ENCODE peak calls at places on chromosome 1, in five cellular contexts. O is stimulated activated CD4-positive, alpha-beta T cell treated with anti-CD3 and anti-CD28 coated beads, Interleukin-1b, Interleukin-23, amount 100 ng/mL, for 4 hours; D is stimulated activated naive CD4-positive, alpha-beta T cell; N is central memory CD4-positive, alpha-beta T cell; Y is NCI-H1436. I is an unnamed sample.

GRCh38 chr1:33640114-33640660 is 167.7 kb downstream of the ZSCAN20 start:
- DNase-seq in O (no peak), N (no peak), Y (no peak), D (no peak), I (no peak)

GRCh38 chr1:22143065-22143514 is at the start of gene WNT4:
- DNase-seq in O (no peak), D (no peak), N (no peak), Y (peak; percentile 31), I (peak; percentile 52)

GRCh38 chr1:171985639-171986038 is 144.3 kb downstream of the DNM3 start:
- DNase-seq in D (no peak), Y (no peak), O (no peak), N (no peak), I (no peak)

GRCh38 chr1:207918571-207918970 is 7.6 kb upstream of the CD34 start:
- DNase-seq in N (no peak), Y (no peak), D (no peak), O (no peak), I (no peak)

GRCh38 chr1:146012703-146013565 is 8.6 kb downstream of the HJV start:
- DNase-seq in O (peak; percentile 54), Y (peak; percentile 59), D (peak; percentile 47), N (peak; percentile 61), I (peak; percentile 69)

GRCh38 chr1:50332941-50333594 is 90.2 kb downstream of the DMRTA2 start:
- DNase-seq in N (peak; percentile 13), Y (peak; percentile 57), O (no peak), D (no peak), I (peak; percentile 7)

GRCh38 chr1:41811051-41811795 is 107.5 kb downstream of the HIVEP3 start:
- DNase-seq in Y (no peak), O (peak; percentile 30), D (no peak), N (no peak), I (no peak)

GRCh38 chr1:150578278-150579109 is 916 bp downstream of the MCL1 start:
- DNase-seq in O (no peak), N (no peak), D (no peak), Y (peak; percentile 29), I (peak; percentile 77)

GRCh38 chr1:116359871-116360270 is 13.2 kb upstream of the ATP1A1 start:
- DNase-seq in Y (no peak), O (no peak), D (no peak), N (no peak), I (no peak)

GRCh38 chr1:158002022-158002629 is 8.7 kb downstream of the KIRREL1 start:
- DNase-seq in O (no peak), Y (no peak), N (no peak), D (no peak), I (no peak)

GRCh38 chr1:70084314-70084915 is 121.0 kb downstream of the LRRC40 start:
- DNase-seq in O (no peak), N (no peak), Y (no peak), D (no peak), I (no peak)

GRCh38 chr1:54604572-54605370 is 18.6 kb downstream of the FAM151A start:
- DNase-seq in Y (no peak), O (peak; percentile 3), D (peak; percentile 6), N (peak; percentile 12), I (no peak)

GRCh38 chr1:56670350-56670749 is 25.2 kb downstream of the PRKAA2 start:
- DNase-seq in N (no peak), O (no peak), Y (no peak), D (no peak), I (no peak)

GRCh38 chr1:236065509-236066005 is 667 bp upstream of the NID1 start:
- DNase-seq in Y (no peak), N (no peak), O (no peak), D (no peak), I (no peak)

GRCh38 chr1:40047769-40048168 is 7.2 kb downstream of the CAP1 start:
- DNase-seq in O (no peak), D (no peak), N (no peak), Y (no peak), I (no peak)

GRCh38 chr1:234881893-234882771 is 246.5 kb downstream of the TOMM20 start:
- DNase-seq in Y (no peak), O (no peak), N (no peak), D (no peak), I (no peak)

GRCh38 chr1:19257178-19257914 is 5.7 kb downstream of the MRTO4 start:
- DNase-seq in O (no peak), Y (no peak), N (no peak), D (no peak), I (no peak)

GRCh38 chr1:154453577-154454352 is 48.3 kb upstream of the TDRD10 start:
- DNase-seq in N (no peak), O (no peak), D (no peak), Y (no peak), I (peak; percentile 14)

GRCh38 chr1:212518188-212518951 is 85.7 kb downstream of the NENF start:
- DNase-seq in N (no peak), Y (no peak), O (no peak), D (no peak), I (peak; percentile 66)

GRCh38 chr1:66048011-66048410 is 255.3 kb downstream of the PDE4B start:
- DNase-seq in D (no peak), O (no peak), Y (no peak), N (no peak), I (no peak)

GRCh38 chr1:155961937-155962336 is 16.4 kb downstream of the ARHGEF2 start:
- DNase-seq in D (no peak), Y (no peak), O (no peak), N (no peak), I (peak; percentile 94)